ENCODE peak calls at places on chromosomes 12 and 14, in five cellular contexts. W is H9, B is neuronal stem cell, I is mesenchymal stem cell, C is H1. X is an unnamed sample.

GRCh38 chr14:64410084-64410774 is 22.1 kb downstream of the MTHFD1 start:
- DNase-seq in W (peak; percentile 66), B (no peak), I (peak; percentile 78), C (no peak), X (peak; percentile 92)

GRCh38 chr12:122856999-122857671 is 21.9 kb downstream of the HIP1R start:
- DNase-seq in W (no peak), B (no peak), I (peak; percentile 96), C (no peak), X (no peak)

GRCh38 chr12:121576851-121577391 is 3.9 kb downstream of the KDM2B start:
- DNase-seq in W (peak; percentile 87), B (peak; percentile 87), I (peak; percentile 83), C (peak; percentile 78), X (no peak)

GRCh38 chr12:96862326-96862725 is 44.7 kb upstream of the NEDD1 start:
- DNase-seq in W (no peak), B (no peak), I (no peak), C (no peak), X (peak; percentile 22)

GRCh38 chr14:100816950-100817901 is 8.7 kb upstream of the MEG3 start:
- DNase-seq in W (no peak), B (no peak), I (no peak), C (no peak), X (no peak)

GRCh38 chr12:53399896-53400295 is 19.9 kb downstream of the SP1 start:
- DNase-seq in W (no peak), B (no peak), I (no peak), C (no peak), X (no peak)

GRCh38 chr12:15163001-15163400 is 58.2 kb downstream of the RERG start:
- DNase-seq in W (no peak), B (no peak), I (no peak), C (no peak), X (no peak)

GRCh38 chr14:88682495-88683114 is 110.1 kb downstream of the EML5 start:
- DNase-seq in W (peak; percentile 68), B (no peak), I (no peak), C (peak; percentile 9), X (no peak)

GRCh38 chr14:51023964-51024363 is 70.9 kb downstream of the TRIM9 start:
- DNase-seq in W (no peak), B (no peak), I (no peak), C (no peak), X (no peak)

GRCh38 chr12:109736552-109737108 is 23.0 kb downstream of the FAM222A start:
- DNase-seq in W (peak; percentile 92), B (peak; percentile 83), I (peak; percentile 80), C (no peak), X (peak; percentile 17)

GRCh38 chr14:89921346-89921745 is 33.2 kb downstream of the EFCAB11 start:
- DNase-seq in W (no peak), B (no peak), I (no peak), C (no peak), X (no peak)

GRCh38 chr14:92105073-92105844 is 1.1 kb downstream of the ATXN3 start:
- DNase-seq in W (no peak), B (no peak), I (peak; percentile 75), C (no peak), X (no peak)

GRCh38 chr12:1836854-1837411 is 16.6 kb downstream of the LRTM2 start:
- DNase-seq in W (no peak), B (no peak), I (no peak), C (no peak), X (no peak)

GRCh38 chr12:19792028-19792427 is 352.7 kb downstream of the AEBP2 start:
- DNase-seq in W (no peak), B (no peak), I (no peak), C (no peak), X (no peak)

GRCh38 chr14:21436567-21437062 is 19.3 kb downstream of the CHD8 start:
- DNase-seq in W (no peak), B (no peak), I (no peak), C (no peak), X (no peak)

GRCh38 chr12:122641976-122642375 is 61.2 kb downstream of the HCAR2 start:
- DNase-seq in W (no peak), B (no peak), I (peak; percentile 69), C (no peak), X (peak; percentile 51)

GRCh38 chr12:39275846-39276245 is 167.1 kb downstream of the KIF21A start:
- DNase-seq in W (no peak), B (no peak), I (no peak), C (no peak), X (peak; percentile 66)

GRCh38 chr14:91154851-91155625 is 41.2 kb downstream of the DGLUCY start:
- DNase-seq in W (no peak), B (no peak), I (peak; percentile 84), C (no peak), X (no peak)

GRCh38 chr14:65170768-65171251 is 68.5 kb upstream of the MAX start:
- DNase-seq in W (peak; percentile 76), B (no peak), I (peak; percentile 80), C (no peak), X (peak; percentile 54)

GRCh38 chr14:73888971-73889370 is 2.3 kb downstream of the ZNF410 start:
- DNase-seq in W (no peak), B (no peak), I (peak; percentile 32), C (no peak), X (peak; percentile 91)

GRCh38 chr14:30005114-30005698 is 77.6 kb upstream of the PRKD1 start:
- DNase-seq in W (no peak), B (peak; percentile 29), I (peak; percentile 72), C (no peak), X (peak; percentile 19)

GRCh38 chr12:31117203-31118011 is 43.7 kb downstream of the DDX11 start:
- DNase-seq in W (peak; percentile 83), B (peak; percentile 59), I (peak; percentile 46), C (no peak), X (peak; percentile 9)

GRCh38 chr14:96083667-96084320 is 44.6 kb downstream of the C14orf132 start:
- DNase-seq in W (no peak), B (no peak), I (no peak), C (no peak), X (no peak)

GRCh38 chr12:98758331-98758730 is 113.2 kb downstream of the APAF1 start:
- DNase-seq in W (peak; percentile 14), B (no peak), I (no peak), C (no peak), X (no peak)

GRCh38 chr12:18400186-18400585 is 138.9 kb downstream of the PIK3C2G start:
- DNase-seq in W (no peak), B (no peak), I (no peak), C (no peak), X (no peak)

GRCh38 chr14:69240527-69241173 is 19.3 kb upstream of the GALNT16 start:
- DNase-seq in W (no peak), B (no peak), I (no peak), C (no peak), X (no peak)

GRCh38 chr14:95231966-95232365 is 74.6 kb upstream of the DICER1 start:
- DNase-seq in W (no peak), B (no peak), I (no peak), C (no peak), X (no peak)

GRCh38 chr14:32865827-32866376 is 72.8 kb upstream of the NPAS3 start:
- DNase-seq in W (no peak), B (no peak), I (no peak), C (no peak), X (no peak)

GRCh38 chr14:105070760-105071137 is 5.5 kb upstream of the GPR132 start:
- DNase-seq in W (no peak), B (no peak), I (no peak), C (no peak), X (no peak)

GRCh38 chr14:96986701-96987474 is 189.7 kb downstream of the VRK1 start:
- DNase-seq in W (no peak), B (no peak), I (no peak), C (no peak), X (no peak)

GRCh38 chr12:22334696-22335290 is at the start of gene ST8SIA1:
- DNase-seq in W (peak; percentile 68), B (peak; percentile 54), I (peak; percentile 31), C (no peak), X (no peak)

GRCh38 chr14:99587463-99588278 is 16.3 kb downstream of the CCDC85C start:
- DNase-seq in W (no peak), B (no peak), I (no peak), C (no peak), X (no peak)

GRCh38 chr14:99590746-99591555 is 13.1 kb downstream of the CCDC85C start:
- DNase-seq in W (no peak), B (no peak), I (peak; percentile 67), C (no peak), X (no peak)

GRCh38 chr14:99589031-99589441 is 15.0 kb downstream of the CCDC85C start:
- DNase-seq in W (no peak), B (no peak), I (peak; percentile 58), C (no peak), X (peak; percentile 11)

GRCh38 chr14:99592394-99592793 is 11.6 kb downstream of the CCDC85C start:
- DNase-seq in W (no peak), B (no peak), I (no peak), C (no peak), X (no peak)

GRCh38 chr14:99589651-99590530 is 14.1 kb downstream of the CCDC85C start:
- DNase-seq in W (no peak), B (no peak), I (no peak), C (no peak), X (no peak)
- H2BK12ac ChIP-seq in W (no peak overlapping the region), B (peak overlapping the region; percentile 10), I (no peak overlapping the region), C (peak overlapping the region; percentile 27), X (no peak overlapping the region)

DNA sequence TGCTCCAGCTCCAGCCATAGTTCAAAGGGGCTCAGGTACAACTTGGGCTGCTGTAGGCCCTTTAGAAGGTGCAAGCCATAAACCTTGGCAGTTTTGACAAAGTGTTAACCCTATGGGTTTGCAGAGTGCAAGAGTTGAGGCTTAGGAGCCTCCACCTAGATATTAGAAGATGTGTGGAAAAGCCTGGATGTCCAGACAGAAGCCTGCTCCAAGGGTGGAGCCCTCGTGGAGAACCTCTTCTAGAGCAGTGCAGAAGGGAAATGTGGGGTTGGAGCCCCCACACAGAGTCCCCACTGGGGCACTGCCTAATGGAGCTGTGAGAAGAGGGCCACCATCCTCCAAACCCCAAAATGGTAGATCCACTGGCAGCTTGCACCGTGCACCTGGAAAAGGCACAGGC is 45.1 kb downstream of the RPS29 start:
- DNase-seq in W (no peak), B (no peak), I (no peak), C (no peak), X (no peak)
- H2AFZ ChIP-seq in W (no peak overlapping the region), B (no peak overlapping the region), I (no peak overlapping the region), C (no peak overlapping the region), X (no peak overlapping the region)

GRCh38 chr12:105072888-105073488 is 11.3 kb downstream of the ALDH1L2 start:
- DNase-seq in W (no peak), B (no peak), I (no peak), C (no peak), X (no peak)

GRCh38 chr12:105079011-105079570 is 5.2 kb downstream of the ALDH1L2 start:
- DNase-seq in W (no peak), B (no peak), I (no peak), C (no peak), X (no peak)

GRCh38 chr12:105077435-105077834 is 6.8 kb downstream of the ALDH1L2 start:
- DNase-seq in W (no peak), B (no peak), I (no peak), C (no peak), X (no peak)

GRCh38 chr12:105076098-105076497 is 8.2 kb downstream of the ALDH1L2 start:
- DNase-seq in W (no peak), B (no peak), I (peak; percentile 23), C (no peak), X (no peak)

GRCh38 chr12:105076913-105077312 is 7.3 kb downstream of the ALDH1L2 start:
- DNase-seq in W (no peak), B (no peak), I (no peak), C (no peak), X (no peak)
- H2BK12ac ChIP-seq in W (no peak overlapping the region), B (no peak overlapping the region), I (no peak overlapping the region), C (no peak overlapping the region), X (no peak overlapping the region)

GRCh38 chr12:88237954-88238353 is 95.8 kb downstream of the TMTC3 start:
- DNase-seq in W (no peak), B (no peak), I (peak; percentile 67), C (no peak), X (no peak)
- H2AFZ ChIP-seq in W (no peak overlapping the region), B (no peak overlapping the region), I (no peak overlapping the region), C (no peak overlapping the region), X (no peak overlapping the region)